ENCODE peak calls at places on chromosome 1, in seven cellular contexts. S is naive thymus-derived CD8-positive, alpha-beta T cell; C is fibroblast of lung; V is activated CD8-positive, alpha-beta memory T cell treated with anti-CD3 and anti-CD28 coated beads for 1 hour; B is ACHN; W is psoas muscle; U is HEK293T. N is an unnamed sample.

GRCh38 chr1:204186597-204186996 is 9.7 kb downstream of the KISS1 start:
- DNase-seq in W (no peak), C (no peak), U (no peak), B (no peak), V (no peak), S (no peak), N (no peak)

GRCh38 chr1:194055545-194055944 is 869.1 kb upstream of the B3GALT2 start:
- DNase-seq in B (no peak), U (no peak), C (no peak), V (no peak), W (no peak), S (no peak), N (no peak)

GRCh38 chr1:70745199-70745598 is 302.4 kb downstream of the PTGER3 start:
- DNase-seq in B (peak), U (peak), S (no peak), C (no peak), V (no peak), W (no peak), N (no peak)

GRCh38 chr1:226778657-226779058 is 39.6 kb upstream of the ITPKB start:
- DNase-seq in S (no peak), V (no peak), B (no peak), W (no peak), C (peak), U (no peak), N (no peak)

GRCh38 chr1:89723863-89724262 is 90.9 kb downstream of the LRRC8C start:
- DNase-seq in B (no peak), W (peak), U (no peak), S (no peak), C (peak), V (no peak), N (no peak)

GRCh38 chr1:37940299-37940947 is 6.4 kb downstream of the INPP5B start:
- DNase-seq in V (no peak), U (no peak), S (no peak), W (no peak), B (no peak), C (no peak), N (no peak)

GRCh38 chr1:8367571-8368184 is 49.8 kb downstream of the SLC45A1 start:
- DNase-seq in C (no peak), V (no peak), S (no peak), U (no peak), B (no peak), W (no peak), N (no peak)

GRCh38 chr1:44170281-44170823 is 28.9 kb upstream of the KLF18 start:
- DNase-seq in C (peak), U (no peak), S (no peak), W (no peak), B (no peak), V (no peak), N (no peak)

N was measured in C1 segment of cervical spinal cord.